ENCODE peak calls at places on chromosomes 13 and 19, in ten cellular contexts. D is fibroblast of villous mesenchyme; H is GM04504; T is RWPE1; Q is AG04450; V is GM23338; N is NCI-H2029; Z is activated naive CD8-positive, alpha-beta T cell treated with anti-CD3 and anti-CD28 coated beads for 36 hours; L is EL; Y is substantia nigra. A is an unnamed sample.
A peak's percentile ranks its signal among the peaks of the same experiment; 100 is the strongest.

GRCh38 chr19:35048911-35049411 is 7.4 kb downstream of the HPN start:
- DNase-seq in Y (peak; percentile 81), D (no peak), L (no peak), T (no peak), V (no peak), H (no peak), N (peak; percentile 60), Z (no peak), Q (no peak), A (peak; percentile 50)

GRCh38 chr19:798415-799075 is 1.3 kb downstream of the PTBP1 start:
- DNase-seq in Z (no peak), V (no peak), Y (no peak), L (no peak), D (no peak), Q (no peak), H (no peak), T (no peak), N (no peak), A (no peak)

GRCh38 chr19:34432797-34433196 is 4.6 kb downstream of the UBA2 start:
- DNase-seq in T (no peak), D (peak; percentile 86), L (no peak), Y (no peak), Z (no peak), N (no peak), H (no peak), Q (no peak), V (peak; percentile 2), A (no peak)

GRCh38 chr19:33399745-33400681 is 26.5 kb downstream of the CEBPG start:
- DNase-seq in Y (no peak), H (no peak), Q (no peak), N (no peak), D (no peak), V (no peak), Z (no peak), T (no peak), L (no peak), A (no peak)

GRCh38 chr19:42634409-42635232 is 39.9 kb upstream of the CEACAM8 start:
- DNase-seq in Y (no peak), H (peak; percentile 21), N (peak; percentile 31), T (peak; percentile 37), Q (no peak), V (peak; percentile 83), L (peak; percentile 67), Z (peak; percentile 32), D (peak; percentile 30), A (no peak)

GRCh38 chr13:92972751-92973150 is 253.9 kb upstream of the GPC6 start:
- DNase-seq in Q (no peak), D (no peak), H (no peak), Y (no peak), N (no peak), V (no peak), L (no peak), T (no peak), Z (no peak), A (no peak)

GRCh38 chr13:110809871-110810486 is 96.5 kb downstream of the ING1 start:
- DNase-seq in H (no peak), D (no peak), Q (no peak), Z (no peak), V (no peak), Y (no peak), N (no peak), T (no peak), L (no peak), A (peak; percentile 81)

GRCh38 chr19:38388310-38389100 is at the start of gene SPRED3:
- DNase-seq in N (peak; percentile 32), Z (no peak), L (no peak), H (no peak), Y (no peak), V (peak; percentile 85), Q (no peak), T (peak; percentile 76), D (peak; percentile 77), A (no peak)

GRCh38 chr13:49341941-49342340 is 94.2 kb downstream of the CDADC1 start:
- DNase-seq in Z (no peak), L (no peak), Y (no peak), T (no peak), V (no peak), Q (no peak), H (no peak), N (no peak), D (no peak), A (no peak)